ENCODE peak calls at places on chromosome 20, in six cellular contexts. One of them, this sample, is unnamed.

GRCh38 chr20:63005862-63006564 is 751 bp downstream of the BHLHE23 start:
- DNase-seq in stimulated activated naive CD4-positive, alpha-beta T cell: no peak
- DNase-seq in D341Med: peak; percentile 74
- DNase-seq in ascending aorta: no peak
- DNase-seq in left cardiac atrium: no peak
- DNase-seq in HFFc6: no peak
- DNase-seq in this sample: no peak

GRCh38 chr20:56157530-56158203 is 90.9 kb upstream of the MC3R start:
- DNase-seq in stimulated activated naive CD4-positive, alpha-beta T cell: no peak
- DNase-seq in D341Med: no peak
- DNase-seq in ascending aorta: no peak
- DNase-seq in left cardiac atrium: no peak
- DNase-seq in HFFc6: no peak
- DNase-seq in this sample: no peak

GRCh38 chr20:24742436-24742835 is 206.6 kb upstream of the CST7 start:
- DNase-seq in stimulated activated naive CD4-positive, alpha-beta T cell: no peak
- DNase-seq in D341Med: no peak
- DNase-seq in ascending aorta: no peak
- DNase-seq in left cardiac atrium: no peak
- DNase-seq in HFFc6: no peak
- DNase-seq in this sample: no peak

GRCh38 chr20:54438166-54438565 is 37.2 kb upstream of the DOK5 start:
- DNase-seq in stimulated activated naive CD4-positive, alpha-beta T cell: no peak
- DNase-seq in D341Med: no peak
- DNase-seq in ascending aorta: no peak
- DNase-seq in left cardiac atrium: no peak
- DNase-seq in HFFc6: no peak
- DNase-seq in this sample: no peak

GRCh38 chr20:57649617-57650015 is 29.4 kb upstream of the ZBP1 start:
- DNase-seq in stimulated activated naive CD4-positive, alpha-beta T cell: no peak
- DNase-seq in D341Med: peak; percentile 15
- DNase-seq in ascending aorta: no peak
- DNase-seq in left cardiac atrium: no peak
- DNase-seq in HFFc6: no peak
- DNase-seq in this sample: no peak

GRCh38 chr20:56587307-56588108 is 41.6 kb upstream of the TFAP2C start:
- DNase-seq in stimulated activated naive CD4-positive, alpha-beta T cell: no peak
- DNase-seq in D341Med: no peak
- DNase-seq in ascending aorta: no peak
- DNase-seq in left cardiac atrium: no peak
- DNase-seq in HFFc6: no peak
- DNase-seq in this sample: no peak

GRCh38 chr20:13996265-13996664 is 949 bp downstream of the MACROD2 start:
- DNase-seq in stimulated activated naive CD4-positive, alpha-beta T cell: no peak
- DNase-seq in D341Med: no peak
- DNase-seq in ascending aorta: no peak
- DNase-seq in left cardiac atrium: no peak
- DNase-seq in HFFc6: no peak
- DNase-seq in this sample: no peak

GRCh38 chr20:23265226-23265625 is 85.4 kb upstream of the NXT1 start:
- DNase-seq in stimulated activated naive CD4-positive, alpha-beta T cell: no peak
- DNase-seq in D341Med: no peak
- DNase-seq in ascending aorta: no peak
- DNase-seq in left cardiac atrium: no peak
- DNase-seq in HFFc6: no peak
- DNase-seq in this sample: no peak